ENCODE peak calls at places on chromosomes 4 and X, in five cellular contexts. V is neural crest cell; Y is CD4-positive, alpha-beta T cell; Z is fibroblast of lung; W is HFF-Myc. P is an unnamed sample.

GRCh38 chr4:650461-650860 is 23.6 kb downstream of the ATP5ME start:
- DNase-seq in V (no peak), Y (no peak), Z (no peak), W (no peak), P (no peak)

GRCh38 chr4:150348079-150348478 is 233.9 kb upstream of the MAB21L2 start:
- DNase-seq in V (no peak), Y (no peak), Z (peak; percentile 78), W (no peak), P (peak; percentile 45)

GRCh38 chrX:41189156-41189555 is 103.9 kb downstream of the USP9X start:
- DNase-seq in V (no peak), Y (no peak), Z (peak; percentile 2), W (no peak), P (no peak)

GRCh38 chr4:186137193-186137792 is 32.8 kb downstream of the FAM149A start:
- DNase-seq in V (no peak), Y (no peak), Z (peak; percentile 14), W (no peak), P (peak; percentile 25)

GRCh38 chr4:129481107-129481506 is 385.2 kb downstream of the C4orf33 start:
- DNase-seq in V (no peak), Y (no peak), Z (no peak), W (no peak), P (no peak)

GRCh38 chr4:115938764-115939443 is 825.5 kb upstream of the NDST4 start:
- DNase-seq in V (no peak), Y (no peak), Z (no peak), W (no peak), P (no peak)

GRCh38 chr4:138455097-138455496 is 212.9 kb upstream of the SLC7A11 start:
- DNase-seq in V (no peak), Y (no peak), Z (no peak), W (no peak), P (no peak)

GRCh38 chrX:133994576-133994975 is 9.2 kb upstream of the GPC3 start:
- DNase-seq in V (no peak), Y (no peak), Z (no peak), W (no peak), P (peak; percentile 59)

GRCh38 chr4:189143255-189143654 is 797.4 kb upstream of the FRG1 start:
- DNase-seq in V (no peak), Y (no peak), Z (peak; percentile 1), W (peak; percentile 25), P (peak; percentile 19)

DNA sequence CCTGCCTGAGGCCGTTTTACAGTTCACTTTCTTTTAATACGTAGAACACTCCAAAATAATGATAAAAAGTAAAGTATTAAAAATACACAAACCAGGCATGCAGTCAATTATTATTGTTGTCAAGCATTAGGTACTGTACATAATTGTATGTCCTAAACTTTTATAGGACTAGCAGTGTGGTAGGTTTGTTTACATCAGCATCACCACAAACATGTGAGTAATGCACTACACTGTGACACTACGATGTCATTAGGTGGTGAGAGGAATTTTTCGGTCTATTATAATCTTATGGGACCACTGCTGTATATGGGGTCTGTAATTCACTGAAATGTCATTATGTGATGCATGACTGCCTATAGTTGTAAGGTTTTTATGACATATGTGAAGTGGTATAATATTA is 149.5 kb upstream of the SH3RF1 start:
- DNase-seq in V (no peak), Y (no peak), Z (peak; percentile 4), W (no peak), P (peak; percentile 22)
- TF ChIP-seq CTCF in V (no peak), Y (no peak), Z (no peak), W (no peak), P (no peak)

GRCh38 chrX:152904151-152905080 is 6.5 kb downstream of the ZNF185 start:
- DNase-seq in V (peak; percentile 55), Y (peak; percentile 19), Z (peak; percentile 70), W (no peak), P (peak; percentile 46)
- TF ChIP-seq CTCF in V (peak; percentile 66), Y (peak; percentile 51), Z (peak; percentile 68), W (peak; percentile 77), P (peak; percentile 80)

GRCh38 chr4:89254847-89255246 is 52.8 kb downstream of the GPRIN3 start:
- DNase-seq in V (peak; percentile 19), Y (peak; percentile 20), Z (peak; percentile 3), W (peak; percentile 1), P (peak; percentile 23)
- TF ChIP-seq CTCF in V (peak; percentile 76), Y (peak; percentile 88), Z (peak; percentile 67), W (peak; percentile 82), P (peak; percentile 86)

GRCh38 chr4:76733380-76733779 is 164.6 kb downstream of the SOWAHB start:
- DNase-seq in V (no peak), Y (no peak), Z (no peak), W (no peak), P (no peak)
- TF ChIP-seq CTCF in V (no peak), Y (no peak), Z (no peak), W (peak; percentile 9), P (no peak)

GRCh38 chr4:7650606-7651400 is 216.1 kb upstream of the PSAPL1 start:
- DNase-seq in V (peak; percentile 28), Y (no peak), Z (peak; percentile 64), W (no peak), P (peak; percentile 37)
- TF ChIP-seq CTCF in V (peak; percentile 34), Y (no peak), Z (no peak), W (peak; percentile 27), P (no peak)

DNA sequence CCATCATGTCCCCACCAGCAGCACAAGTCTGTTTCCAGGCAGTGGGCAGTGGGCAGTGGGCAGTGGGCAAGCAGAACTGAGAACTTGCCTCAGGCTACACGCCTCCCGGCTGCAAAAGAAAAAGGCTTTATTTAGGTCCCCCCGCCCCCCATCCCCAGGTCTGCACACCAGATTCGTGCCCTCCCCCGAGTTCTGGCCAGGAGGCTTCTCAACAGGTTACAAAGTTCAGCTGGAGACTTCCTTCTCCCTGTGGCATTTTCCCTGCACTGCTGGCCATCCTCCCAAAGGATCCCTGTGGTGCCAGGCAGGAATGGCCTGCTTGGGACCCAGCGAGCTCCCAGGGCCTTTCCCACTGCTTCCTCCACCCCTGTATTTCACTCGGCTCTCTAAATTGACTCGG is 97.0 kb upstream of the TRIM2 start:
- DNase-seq in V (no peak), Y (no peak), Z (no peak), W (no peak), P (no peak)
- TF ChIP-seq CTCF in V (no peak), Y (no peak), Z (no peak), W (no peak), P (no peak)

GRCh38 chrX:20742106-20742505 is 475.4 kb upstream of the RPS6KA3 start:
- DNase-seq in V (no peak), Y (no peak), Z (peak; percentile 60), W (no peak), P (no peak)
- TF ChIP-seq CTCF in V (no peak), Y (no peak), Z (no peak), W (no peak), P (no peak)

DNA sequence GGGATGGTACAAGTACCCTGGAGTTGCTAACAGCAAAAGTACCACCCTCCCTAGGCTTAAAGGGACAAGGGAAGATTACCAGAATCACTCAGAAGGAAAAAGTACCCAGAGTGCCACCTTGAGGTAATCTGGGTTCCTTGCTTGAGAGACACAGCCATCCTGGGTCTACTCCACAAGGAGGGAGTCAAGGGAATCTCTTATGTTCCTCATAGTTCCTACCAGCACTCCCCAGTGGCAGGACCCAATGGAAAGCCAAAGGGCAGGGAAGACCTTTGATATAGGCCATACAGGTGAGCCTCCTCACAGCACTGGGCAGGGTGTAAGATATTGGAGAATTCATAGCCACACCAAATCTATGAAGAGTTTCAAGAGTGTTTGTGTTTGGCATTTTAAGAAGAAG is 5.7 kb downstream of the IL2 start:
- DNase-seq in V (no peak), Y (no peak), Z (no peak), W (peak; percentile 9), P (peak; percentile 23)
- TF ChIP-seq CTCF in V (no peak), Y (peak; percentile 49), Z (peak; percentile 23), W (peak; percentile 19), P (peak; percentile 52)

DNA sequence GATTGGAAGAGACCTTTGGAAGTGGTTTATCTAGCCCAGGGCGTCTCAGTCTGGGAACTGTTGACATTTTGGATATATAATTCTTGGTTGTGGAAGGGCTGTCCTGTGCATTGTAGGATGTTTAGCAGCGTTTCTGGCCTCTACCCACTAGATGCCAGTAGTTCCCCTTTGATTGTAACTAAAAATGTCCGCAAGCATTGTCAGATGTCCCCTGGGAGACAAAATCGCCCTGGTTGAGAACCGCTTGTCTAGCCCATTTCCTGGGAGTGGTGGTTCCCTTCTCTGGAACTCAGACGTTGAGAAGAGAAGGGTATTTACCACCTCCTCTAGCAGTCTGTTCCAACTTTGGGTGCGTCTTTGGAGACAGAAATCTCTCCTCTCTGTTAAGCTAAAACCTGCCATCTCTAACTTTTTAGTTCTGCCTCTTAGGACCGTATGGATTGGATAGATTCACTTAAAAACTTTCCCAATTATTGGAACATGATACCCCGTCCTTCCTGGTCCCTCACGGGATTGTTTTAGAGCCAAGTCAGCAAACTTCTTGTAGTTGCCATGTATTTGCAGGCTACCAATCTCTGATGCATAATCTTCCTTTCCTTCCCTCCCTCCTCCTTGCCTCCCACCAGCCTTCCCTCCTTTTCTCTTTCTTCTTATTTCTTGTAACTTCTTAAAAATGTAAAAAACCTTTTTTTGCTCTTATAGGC is 13.9 kb downstream of the TMEM165 start:
- DNase-seq in V (no peak), Y (no peak), Z (no peak), W (no peak), P (peak; percentile 68)
- TF ChIP-seq CTCF in V (peak; percentile 32), Y (peak; percentile 25), Z (peak; percentile 34), W (peak; percentile 24), P (peak; percentile 44)

DNA sequence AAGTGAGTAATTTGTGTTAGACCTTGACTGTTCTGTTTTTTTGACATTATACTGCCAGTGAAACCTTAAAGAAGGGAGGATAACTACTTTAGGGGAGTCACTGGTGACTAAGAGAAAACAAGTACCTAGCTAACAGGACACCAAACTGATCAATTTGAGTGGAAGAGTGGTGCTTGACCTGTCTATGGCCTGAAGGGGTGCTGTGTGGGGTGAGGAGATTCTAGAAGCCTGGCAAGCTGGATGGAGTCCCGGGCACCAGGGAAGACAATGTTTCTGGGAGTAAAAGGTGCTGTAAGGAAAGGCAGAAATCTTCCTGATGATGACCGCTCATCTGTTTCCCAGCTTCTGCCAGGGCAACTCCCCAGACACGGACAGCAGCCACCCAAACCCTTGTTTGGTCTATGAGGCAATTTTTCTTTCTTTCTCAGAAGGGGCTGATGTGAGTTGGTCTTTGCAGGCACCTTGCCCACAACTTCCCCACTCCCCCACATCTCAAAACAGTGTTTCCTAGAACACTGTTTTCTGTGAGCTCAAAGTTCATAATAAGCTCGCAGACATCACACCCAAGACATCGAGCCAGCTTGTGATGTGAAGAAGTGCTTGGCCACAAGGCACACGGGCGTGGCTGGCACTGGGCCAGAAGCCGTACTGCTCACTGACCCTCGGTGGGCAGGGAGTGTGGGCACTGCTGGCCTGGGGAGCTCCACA is 4.6 kb downstream of the TXK start:
- DNase-seq in V (no peak), Y (no peak), Z (no peak), W (no peak), P (no peak)
- TF ChIP-seq CTCF in V (no peak), Y (no peak), Z (no peak), W (no peak), P (no peak)